ENCODE peak calls at places on chromosomes 7 and 10, in eight cellular contexts. C is ACHN, G is NCI-H1417 treated with DMSO at 0.1 percent for 48 hours, M is T-cell, J is chondrocyte, I is NCI-H1694 treated with DMSO at 0.1 percent for 48 hours, X is T-helper 9 cell, N is dermis microvascular lymphatic vessel endothelial cell. H is an unnamed sample.

GRCh38 chr10:131222986-131223385 is 88.5 kb downstream of the TCERG1L start:
- DNase-seq in X (no peak), I (no peak), M (no peak), C (no peak), G (no peak), J (peak; percentile 76), N (no peak), H (no peak)

GRCh38 chr7:42931447-42931833 is 534 bp downstream of the PSMA2 start:
- DNase-seq in C (peak; percentile 44), N (no peak), G (no peak), J (no peak), M (no peak), X (no peak), I (no peak), H (no peak)

GRCh38 chr7:94289071-94289470 is 105.6 kb upstream of the COL1A2 start:
- DNase-seq in I (peak; percentile 56), C (peak; percentile 89), G (peak; percentile 82), M (no peak), J (no peak), X (no peak), N (peak; percentile 69), H (no peak)

GRCh38 chr10:36448760-36449681 is 676.4 kb upstream of the ANKRD30A start:
- DNase-seq in I (no peak), G (no peak), C (no peak), X (no peak), J (no peak), M (no peak), N (no peak), H (no peak)

GRCh38 chr7:68733219-68734143 is 864.8 kb upstream of the AUTS2 start:
- DNase-seq in M (no peak), G (no peak), C (no peak), N (no peak), X (no peak), J (no peak), I (no peak), H (no peak)

GRCh38 chr7:95772298-95772770 is at the start of gene DYNC1I1:
- DNase-seq in G (peak; percentile 62), X (no peak), J (peak; percentile 92), M (no peak), N (peak; percentile 17), C (peak; percentile 81), I (peak; percentile 48), H (no peak)

GRCh38 chr10:129614341-129614740 is 147.3 kb downstream of the MGMT start:
- DNase-seq in X (no peak), M (no peak), G (no peak), J (no peak), C (no peak), N (no peak), I (no peak), H (no peak)

GRCh38 chr10:35505241-35505873 is 99.8 kb upstream of the GJD4 start:
- DNase-seq in X (no peak), G (no peak), C (no peak), M (no peak), I (no peak), J (no peak), N (no peak), H (no peak)

GRCh38 chr7:159117366-159118219 is 27.1 kb downstream of the VIPR2 start:
- DNase-seq in G (no peak), C (no peak), N (no peak), X (no peak), J (no peak), M (no peak), I (no peak), H (no peak)

GRCh38 chr10:59336632-59337031 is 25.7 kb downstream of the FAM13C start:
- DNase-seq in J (no peak), C (no peak), N (no peak), M (no peak), X (no peak), I (no peak), G (no peak), H (no peak)

GRCh38 chr10:67629461-67629971 is 66.5 kb downstream of the CTNNA3 start:
- DNase-seq in M (no peak), N (peak; percentile 52), J (no peak), C (no peak), X (no peak), I (no peak), G (no peak), H (no peak)

GRCh38 chr7:31517513-31517912 is 3.6 kb downstream of the ITPRID1 start:
- DNase-seq in G (no peak), I (no peak), X (no peak), N (no peak), J (no peak), M (no peak), C (no peak), H (no peak)

GRCh38 chr7:129433823-129434171 is 435 bp upstream of the STRIP2 start:
- DNase-seq in M (no peak), N (peak; percentile 22), C (no peak), G (peak; percentile 89), X (no peak), J (no peak), I (no peak), H (no peak)

GRCh38 chr10:112082134-112082533 is 101.4 kb downstream of the GPAM start:
- DNase-seq in X (no peak), G (no peak), I (peak; percentile 42), C (no peak), M (no peak), J (no peak), N (no peak), H (no peak)

GRCh38 chr10:59682986-59683937 is 26.4 kb downstream of the SLC16A9 start:
- DNase-seq in C (no peak), N (no peak), I (no peak), M (no peak), X (no peak), J (no peak), G (no peak), H (no peak)

GRCh38 chr10:96305019-96305418 is 785 bp downstream of the DNTT start:
- DNase-seq in G (no peak), J (no peak), C (no peak), I (no peak), M (no peak), N (no peak), X (no peak), H (no peak)

GRCh38 chr7:80014507-80014906 is 120.1 kb upstream of the GNAI1 start:
- DNase-seq in X (no peak), M (no peak), G (no peak), N (no peak), J (no peak), I (no peak), C (peak; percentile 91), H (no peak)

GRCh38 chr10:9362721-9363120 is 1308.2 kb downstream of the GATA3 start:
- DNase-seq in G (no peak), I (no peak), X (no peak), M (peak; percentile 8), C (no peak), J (no peak), N (no peak), H (no peak)

GRCh38 chr7:33986456-33986855 is 81.1 kb downstream of the BMPER start:
- DNase-seq in C (no peak), N (no peak), I (no peak), G (no peak), J (no peak), X (no peak), M (no peak), H (no peak)

GRCh38 chr7:27967639-27968038 is 213.0 kb downstream of the JAZF1 start:
- DNase-seq in N (no peak), J (no peak), X (no peak), M (no peak), I (no peak), C (no peak), G (no peak), H (no peak)

GRCh38 chr10:44935961-44936285 is 23.7 kb upstream of the RASSF4 start:
- DNase-seq in J (no peak), N (no peak), X (no peak), M (no peak), I (no peak), G (no peak), C (no peak), H (no peak)

GRCh38 chr10:17025444-17026295 is 103.9 kb downstream of the CUBN start:
- DNase-seq in I (no peak), G (no peak), J (no peak), X (peak; percentile 46), N (peak; percentile 80), C (peak; percentile 66), M (no peak), H (peak; percentile 47)

GRCh38 chr7:84040365-84040764 is 154.2 kb downstream of the SEMA3A start:
- DNase-seq in N (no peak), G (peak; percentile 83), I (no peak), C (no peak), J (no peak), X (no peak), M (no peak), H (no peak)

GRCh38 chr7:26348234-26348851 is 56.7 kb downstream of the SNX10 start:
- DNase-seq in N (no peak), X (no peak), G (no peak), M (no peak), J (no peak), I (no peak), C (peak; percentile 68), H (no peak)

GRCh38 chr10:50540826-50541122 is 83.0 kb downstream of the SGMS1 start:
- DNase-seq in G (no peak), J (no peak), I (no peak), M (no peak), N (no peak), C (no peak), X (no peak), H (no peak)

GRCh38 chr7:70786076-70786475 is 345.9 kb upstream of the GALNT17 start:
- DNase-seq in I (no peak), G (no peak), N (no peak), M (no peak), C (no peak), X (no peak), J (no peak), H (no peak)

GRCh38 chr10:70893227-70894006 is 5.1 kb upstream of the PCBD1 start:
- DNase-seq in X (no peak), I (no peak), G (no peak), M (no peak), N (no peak), J (no peak), C (no peak), H (no peak)

GRCh38 chr7:90961037-90961725 is 303.1 kb upstream of the FZD1 start:
- DNase-seq in N (no peak), C (no peak), G (no peak), J (no peak), M (no peak), X (no peak), I (no peak), H (no peak)

GRCh38 chr7:29564455-29565185 is 985 bp downstream of the PRR15 start:
- DNase-seq in I (peak; percentile 27), X (no peak), M (no peak), J (no peak), C (peak; percentile 69), G (no peak), N (no peak), H (no peak)

GRCh38 chr7:105719919-105720318 is 138.6 kb upstream of the EFCAB10 start:
- DNase-seq in I (no peak), C (no peak), N (no peak), X (no peak), G (no peak), M (no peak), J (no peak), H (no peak)

GRCh38 chr7:40306596-40306995 is 171.8 kb downstream of the SUGCT start:
- DNase-seq in M (no peak), J (no peak), I (no peak), X (no peak), N (peak; percentile 47), C (no peak), G (no peak), H (no peak)

GRCh38 chr10:102633282-102633681 is 11.0 kb upstream of the TRIM8 start:
- DNase-seq in N (no peak), J (peak; percentile 59), I (no peak), M (no peak), X (no peak), C (no peak), G (no peak), H (no peak)

GRCh38 chr7:50869108-50869716 is 86.5 kb upstream of the GRB10 start:
- DNase-seq in J (no peak), G (no peak), I (no peak), M (no peak), C (peak; percentile 54), X (no peak), N (peak; percentile 24), H (no peak)

GRCh38 chr7:134938141-134938540 is 48.2 kb upstream of the AGBL3 start:
- DNase-seq in M (no peak), G (no peak), X (no peak), J (no peak), C (no peak), N (no peak), I (no peak), H (no peak)

H was measured in activated CD4-positive, alpha-beta T cell treated with anti-CD3 and anti-CD28 coated beads, Interleukin-2, amount 50 U/mL, for 24 hours.